ENCODE peak calls at places on chromosomes 1 and 21, in five cellular contexts. E, F, R, U and I are unnamed samples.

GRCh38 chr1:213484333-213484732 is 433.3 kb downstream of the RPS6KC1 start:
- DNase-seq in E (no peak), F (no peak), R (no peak), U (no peak), I (no peak)

GRCh38 chr1:155133799-155134281 is 1.8 kb upstream of the SLC50A1 start:
- DNase-seq in E (no peak), F (no peak), R (no peak), U (no peak), I (no peak)

GRCh38 chr1:81407463-81407862 is 393.3 kb upstream of the ADGRL2 start:
- DNase-seq in E (no peak), F (no peak), R (no peak), U (no peak), I (no peak)

GRCh38 chr21:38646213-38646837 is 148.0 kb upstream of the ERG start:
- DNase-seq in E (no peak), F (peak; percentile 23), R (peak; percentile 28), U (no peak), I (no peak)

GRCh38 chr1:174406421-174406820 is 41.3 kb upstream of the GPR52 start:
- DNase-seq in E (no peak), F (no peak), R (no peak), U (no peak), I (no peak)

GRCh38 chr21:29462475-29462874 is 163.8 kb downstream of the BACH1 start:
- DNase-seq in E (no peak), F (no peak), R (no peak), U (no peak), I (no peak)

GRCh38 chr21:37071561-37072238 is 1.2 kb downstream of the PIGP start:
- DNase-seq in E (peak; percentile 33), F (no peak), R (peak; percentile 86), U (peak; percentile 46), I (no peak)

GRCh38 chr1:193537266-193538003 is 351.0 kb upstream of the B3GALT2 start:
- DNase-seq in E (no peak), F (no peak), R (no peak), U (no peak), I (no peak)

DNA sequence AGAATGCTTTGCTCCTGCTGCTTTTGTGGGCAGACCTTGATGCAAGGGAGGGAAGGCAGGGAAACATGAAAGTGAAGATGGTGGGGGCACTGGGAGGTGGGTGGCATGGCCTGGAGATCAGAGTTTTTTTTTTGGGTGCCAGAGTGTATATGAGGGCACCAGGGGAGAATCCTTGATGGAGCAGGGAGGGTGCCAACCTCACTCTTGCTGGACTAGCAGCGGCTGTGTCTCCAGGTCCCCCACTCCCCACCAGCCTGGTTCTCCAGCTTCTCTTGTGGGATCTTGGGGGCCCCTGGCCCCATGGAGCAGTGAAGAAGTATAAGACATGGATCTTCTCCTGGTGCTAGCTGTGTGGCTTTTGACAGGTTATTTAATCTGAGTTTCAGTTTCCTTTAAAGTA is 13.5 kb upstream of the PRELP start:
- DNase-seq in E (no peak), F (no peak), R (no peak), U (no peak), I (no peak)
- TF ChIP-seq CTCF in E (no peak), F (no peak), R (no peak), U (no peak), I (no peak)

DNA sequence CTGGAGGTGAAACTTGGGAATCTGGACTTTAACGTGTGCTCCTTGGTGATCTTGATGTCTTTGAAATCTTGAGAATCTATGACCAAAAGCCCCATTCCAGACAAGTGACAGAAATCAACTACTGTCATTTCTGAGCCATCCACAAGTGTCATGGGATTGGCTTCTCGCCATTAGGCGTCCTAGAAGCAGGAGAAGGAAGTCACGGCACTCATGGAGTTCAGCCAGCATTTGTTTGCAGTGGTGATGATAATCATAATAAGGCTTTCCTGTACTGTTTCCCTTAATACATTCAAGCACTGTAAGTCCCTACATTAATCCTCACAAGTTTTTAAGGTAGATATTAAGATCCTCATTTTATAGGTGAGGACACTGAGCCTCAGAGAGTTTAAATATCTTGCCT is 11.9 kb downstream of the F5 start:
- DNase-seq in E (peak; percentile 11), F (no peak), R (no peak), U (peak; percentile 14), I (no peak)
- TF ChIP-seq CTCF in E (no peak), F (no peak), R (no peak), U (no peak), I (no peak)

GRCh38 chr1:107056426-107057196 is at the start of gene PRMT6:
- DNase-seq in E (peak; percentile 81), F (peak; percentile 45), R (peak; percentile 81), U (peak; percentile 85), I (peak; percentile 75)
- TF ChIP-seq CTCF in E (no peak), F (no peak), R (no peak), U (no peak), I (peak; percentile 40)

DNA sequence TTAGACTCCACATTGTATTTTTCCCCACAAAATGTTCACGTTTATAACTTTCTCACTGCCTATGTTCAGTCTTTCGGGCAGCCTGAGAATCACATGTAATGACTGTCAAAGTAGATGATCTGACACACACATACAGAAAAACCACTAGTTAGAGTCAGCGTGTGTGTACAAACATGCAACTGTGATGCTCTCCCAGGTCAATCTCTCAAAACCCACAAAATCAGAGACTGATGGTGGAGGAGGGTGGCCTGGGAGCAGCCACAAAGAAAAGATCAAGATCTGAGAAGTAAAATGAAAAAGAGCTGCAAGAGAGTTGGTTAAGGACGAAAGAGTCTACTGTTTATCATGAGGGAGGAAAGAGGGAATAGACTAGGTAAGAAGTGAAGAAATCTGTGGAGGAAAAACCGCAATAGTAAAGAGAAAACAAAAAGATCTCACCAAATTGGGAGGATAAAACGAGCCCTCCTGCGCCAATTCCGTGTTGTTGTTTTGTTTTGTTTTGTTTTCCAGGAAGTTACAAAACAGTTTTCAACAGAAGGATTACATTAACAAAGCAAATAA is 2.3 kb downstream of the EGLN1 start:
- DNase-seq in E (no peak), F (no peak), R (no peak), U (no peak), I (no peak)
- TF ChIP-seq CTCF in E (no peak), F (no peak), R (no peak), U (no peak), I (no peak)

DNA sequence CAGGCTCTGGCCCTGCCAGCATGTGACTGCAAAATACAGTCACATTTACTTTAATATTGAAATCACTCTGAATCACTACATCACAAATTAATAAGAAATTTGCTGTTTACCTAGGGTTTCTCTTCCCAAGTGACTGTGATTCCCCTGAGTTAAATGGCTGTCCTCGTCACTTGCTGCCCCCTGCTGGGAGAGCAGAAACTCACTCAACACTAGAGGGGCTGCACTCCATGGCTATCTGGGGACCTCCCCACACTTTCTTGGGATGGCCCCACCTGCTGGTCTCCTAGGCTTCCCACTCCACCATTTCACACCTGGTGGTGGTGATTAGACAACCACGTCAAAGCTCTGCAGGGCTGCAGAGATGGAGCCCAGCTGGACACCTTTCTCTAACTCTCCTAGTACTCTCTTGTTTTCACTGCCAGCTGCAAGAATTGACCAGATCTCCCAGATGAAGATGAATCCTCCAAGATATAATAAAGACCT is 63.4 kb downstream of the CD2 start:
- DNase-seq in E (peak; percentile 18), F (no peak), R (no peak), U (no peak), I (peak; percentile 46)
- TF ChIP-seq CTCF in E (no peak), F (peak; percentile 59), R (peak; percentile 54), U (peak; percentile 52), I (peak; percentile 67)

DNA sequence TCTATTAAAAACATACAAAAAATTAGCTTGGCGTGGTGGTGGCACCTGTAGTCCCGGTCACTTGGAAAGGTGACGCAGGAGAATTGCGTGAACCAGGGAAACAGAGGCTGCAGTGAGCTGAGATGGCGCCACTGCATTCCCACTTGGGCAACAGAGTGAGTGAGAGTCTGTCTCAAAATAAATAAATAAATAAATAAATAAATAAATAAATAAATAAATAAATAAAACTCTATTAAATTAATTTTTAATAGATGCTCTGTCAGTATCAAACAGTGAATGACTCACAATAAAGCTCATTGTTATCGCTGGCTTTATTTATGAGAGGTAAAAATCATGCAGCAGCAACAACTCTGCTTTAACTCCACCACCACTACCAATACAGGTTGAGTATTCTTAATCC is 72.8 kb downstream of the ABL2 start:
- DNase-seq in E (no peak), F (no peak), R (no peak), U (no peak), I (no peak)
- TF ChIP-seq CTCF in E (no peak), F (no peak), R (no peak), U (no peak), I (no peak)